ENCODE peak calls at places on chromosomes 6 and 20, in nine cellular contexts. One of them, this sample, is unnamed.

GRCh38 chr20:19652591-19653026 is 105.4 kb upstream of the RIN2 start:
- DNase-seq in fibroblast of the conjunctiva: no peak
- DNase-seq in frontal cortex: no peak
- DNase-seq in substantia nigra: no peak
- DNase-seq in activated CD4-positive, alpha-beta memory T cell treated with anti-CD3 and anti-CD28 coated beads for 36 hours: no peak
- DNase-seq in EL: no peak
- DNase-seq in B cell: no peak
- DNase-seq in fibroblast of mammary gland: no peak
- DNase-seq in AG04449: no peak
- DNase-seq in this sample: no peak

GRCh38 chr6:129700666-129701065 is 9.3 kb downstream of the ARHGAP18 start:
- DNase-seq in fibroblast of the conjunctiva: no peak
- DNase-seq in frontal cortex: no peak
- DNase-seq in substantia nigra: no peak
- DNase-seq in activated CD4-positive, alpha-beta memory T cell treated with anti-CD3 and anti-CD28 coated beads for 36 hours: no peak
- DNase-seq in EL: no peak
- DNase-seq in B cell: no peak
- DNase-seq in fibroblast of mammary gland: no peak
- DNase-seq in AG04449: no peak
- DNase-seq in this sample: no peak

GRCh38 chr20:14673164-14673563 is 335.8 kb upstream of the FLRT3 start:
- DNase-seq in fibroblast of the conjunctiva: no peak
- DNase-seq in frontal cortex: no peak
- DNase-seq in substantia nigra: no peak
- DNase-seq in activated CD4-positive, alpha-beta memory T cell treated with anti-CD3 and anti-CD28 coated beads for 36 hours: no peak
- DNase-seq in EL: no peak
- DNase-seq in B cell: no peak
- DNase-seq in fibroblast of mammary gland: no peak
- DNase-seq in AG04449: no peak
- DNase-seq in this sample: no peak

GRCh38 chr6:31546339-31546961 is at the start of gene ATP6V1G2:
- DNase-seq in fibroblast of the conjunctiva: peak
- DNase-seq in frontal cortex: peak
- DNase-seq in substantia nigra: peak
- DNase-seq in activated CD4-positive, alpha-beta memory T cell treated with anti-CD3 and anti-CD28 coated beads for 36 hours: peak
- DNase-seq in EL: peak
- DNase-seq in B cell: peak
- DNase-seq in fibroblast of mammary gland: peak
- DNase-seq in AG04449: peak
- DNase-seq in this sample: peak

GRCh38 chr6:1524040-1524480 is 85.7 kb upstream of the FOXC1 start:
- DNase-seq in fibroblast of the conjunctiva: peak
- DNase-seq in frontal cortex: peak
- DNase-seq in substantia nigra: peak
- DNase-seq in activated CD4-positive, alpha-beta memory T cell treated with anti-CD3 and anti-CD28 coated beads for 36 hours: peak
- DNase-seq in EL: peak
- DNase-seq in B cell: peak
- DNase-seq in fibroblast of mammary gland: peak
- DNase-seq in AG04449: no peak
- DNase-seq in this sample: peak

GRCh38 chr6:133466666-133467065 is 225.5 kb downstream of the EYA4 start:
- DNase-seq in fibroblast of the conjunctiva: no peak
- DNase-seq in frontal cortex: no peak
- DNase-seq in substantia nigra: no peak
- DNase-seq in activated CD4-positive, alpha-beta memory T cell treated with anti-CD3 and anti-CD28 coated beads for 36 hours: no peak
- DNase-seq in EL: no peak
- DNase-seq in B cell: no peak
- DNase-seq in fibroblast of mammary gland: no peak
- DNase-seq in AG04449: no peak
- DNase-seq in this sample: no peak

GRCh38 chr6:71181565-71181964 is 107.0 kb upstream of the OGFRL1 start:
- DNase-seq in fibroblast of the conjunctiva: no peak
- DNase-seq in frontal cortex: no peak
- DNase-seq in substantia nigra: no peak
- DNase-seq in activated CD4-positive, alpha-beta memory T cell treated with anti-CD3 and anti-CD28 coated beads for 36 hours: no peak
- DNase-seq in EL: peak
- DNase-seq in B cell: no peak
- DNase-seq in fibroblast of mammary gland: peak
- DNase-seq in AG04449: peak
- DNase-seq in this sample: peak

GRCh38 chr6:67431076-67431475 is 1204.0 kb upstream of the ADGRB3 start:
- DNase-seq in fibroblast of the conjunctiva: no peak
- DNase-seq in frontal cortex: no peak
- DNase-seq in substantia nigra: no peak
- DNase-seq in activated CD4-positive, alpha-beta memory T cell treated with anti-CD3 and anti-CD28 coated beads for 36 hours: no peak
- DNase-seq in EL: no peak
- DNase-seq in B cell: no peak
- DNase-seq in fibroblast of mammary gland: no peak
- DNase-seq in AG04449: no peak
- DNase-seq in this sample: no peak

GRCh38 chr6:20737912-20738311 is 203.7 kb downstream of the CDKAL1 start:
- DNase-seq in fibroblast of the conjunctiva: no peak
- DNase-seq in frontal cortex: no peak
- DNase-seq in substantia nigra: no peak
- DNase-seq in activated CD4-positive, alpha-beta memory T cell treated with anti-CD3 and anti-CD28 coated beads for 36 hours: no peak
- DNase-seq in EL: no peak
- DNase-seq in B cell: no peak
- DNase-seq in fibroblast of mammary gland: no peak
- DNase-seq in AG04449: no peak
- DNase-seq in this sample: no peak

GRCh38 chr20:36479938-36480337 is 61.4 kb upstream of the MYL9 start:
- DNase-seq in fibroblast of the conjunctiva: no peak
- DNase-seq in frontal cortex: no peak
- DNase-seq in substantia nigra: no peak
- DNase-seq in activated CD4-positive, alpha-beta memory T cell treated with anti-CD3 and anti-CD28 coated beads for 36 hours: no peak
- DNase-seq in EL: no peak
- DNase-seq in B cell: no peak
- DNase-seq in fibroblast of mammary gland: no peak
- DNase-seq in AG04449: no peak
- DNase-seq in this sample: no peak

GRCh38 chr20:46004813-46005505 is 3.7 kb upstream of the MMP9 start:
- DNase-seq in fibroblast of the conjunctiva: no peak
- DNase-seq in frontal cortex: no peak
- DNase-seq in substantia nigra: peak
- DNase-seq in activated CD4-positive, alpha-beta memory T cell treated with anti-CD3 and anti-CD28 coated beads for 36 hours: peak
- DNase-seq in EL: no peak
- DNase-seq in B cell: peak
- DNase-seq in fibroblast of mammary gland: no peak
- DNase-seq in AG04449: no peak
- DNase-seq in this sample: no peak

GRCh38 chr6:110509617-110510231 is 33.3 kb upstream of the SLC22A16 start:
- DNase-seq in fibroblast of the conjunctiva: no peak
- DNase-seq in frontal cortex: no peak
- DNase-seq in substantia nigra: no peak
- DNase-seq in activated CD4-positive, alpha-beta memory T cell treated with anti-CD3 and anti-CD28 coated beads for 36 hours: no peak
- DNase-seq in EL: peak
- DNase-seq in B cell: no peak
- DNase-seq in fibroblast of mammary gland: peak
- DNase-seq in AG04449: no peak
- DNase-seq in this sample: no peak

GRCh38 chr6:57040011-57040410 is 6.5 kb upstream of the KIAA1586 start:
- DNase-seq in fibroblast of the conjunctiva: no peak
- DNase-seq in frontal cortex: no peak
- DNase-seq in substantia nigra: no peak
- DNase-seq in activated CD4-positive, alpha-beta memory T cell treated with anti-CD3 and anti-CD28 coated beads for 36 hours: no peak
- DNase-seq in EL: no peak
- DNase-seq in B cell: no peak
- DNase-seq in fibroblast of mammary gland: peak
- DNase-seq in AG04449: no peak
- DNase-seq in this sample: no peak

GRCh38 chr6:27834384-27834783 is 77.8 kb downstream of the OR2B2 start:
- DNase-seq in fibroblast of the conjunctiva: no peak
- DNase-seq in frontal cortex: no peak
- DNase-seq in substantia nigra: no peak
- DNase-seq in activated CD4-positive, alpha-beta memory T cell treated with anti-CD3 and anti-CD28 coated beads for 36 hours: no peak
- DNase-seq in EL: no peak
- DNase-seq in B cell: no peak
- DNase-seq in fibroblast of mammary gland: no peak
- DNase-seq in AG04449: no peak
- DNase-seq in this sample: no peak

GRCh38 chr20:655730-656624 is 3.0 kb upstream of the SRXN1 start:
- DNase-seq in fibroblast of the conjunctiva: no peak
- DNase-seq in frontal cortex: no peak
- DNase-seq in substantia nigra: no peak
- DNase-seq in activated CD4-positive, alpha-beta memory T cell treated with anti-CD3 and anti-CD28 coated beads for 36 hours: no peak
- DNase-seq in EL: no peak
- DNase-seq in B cell: no peak
- DNase-seq in fibroblast of mammary gland: no peak
- DNase-seq in AG04449: no peak
- DNase-seq in this sample: no peak

GRCh38 chr20:53652090-53652858 is 58.6 kb upstream of the ZNF217 start:
- DNase-seq in fibroblast of the conjunctiva: no peak
- DNase-seq in frontal cortex: no peak
- DNase-seq in substantia nigra: no peak
- DNase-seq in activated CD4-positive, alpha-beta memory T cell treated with anti-CD3 and anti-CD28 coated beads for 36 hours: no peak
- DNase-seq in EL: no peak
- DNase-seq in B cell: peak
- DNase-seq in fibroblast of mammary gland: peak
- DNase-seq in AG04449: no peak
- DNase-seq in this sample: no peak

GRCh38 chr20:21643417-21643816 is 62.0 kb upstream of the PAX1 start:
- DNase-seq in fibroblast of the conjunctiva: no peak
- DNase-seq in frontal cortex: no peak
- DNase-seq in substantia nigra: no peak
- DNase-seq in activated CD4-positive, alpha-beta memory T cell treated with anti-CD3 and anti-CD28 coated beads for 36 hours: no peak
- DNase-seq in EL: no peak
- DNase-seq in B cell: no peak
- DNase-seq in fibroblast of mammary gland: no peak
- DNase-seq in AG04449: no peak
- DNase-seq in this sample: no peak

GRCh38 chr20:15555913-15556312 is 1017.3 kb downstream of the KIF16B start:
- DNase-seq in fibroblast of the conjunctiva: no peak
- DNase-seq in frontal cortex: no peak
- DNase-seq in substantia nigra: no peak
- DNase-seq in activated CD4-positive, alpha-beta memory T cell treated with anti-CD3 and anti-CD28 coated beads for 36 hours: no peak
- DNase-seq in EL: no peak
- DNase-seq in B cell: no peak
- DNase-seq in fibroblast of mammary gland: no peak
- DNase-seq in AG04449: no peak
- DNase-seq in this sample: no peak

GRCh38 chr6:56699066-56699654 is 56.5 kb upstream of the DST start:
- DNase-seq in fibroblast of the conjunctiva: peak
- DNase-seq in frontal cortex: no peak
- DNase-seq in substantia nigra: no peak
- DNase-seq in activated CD4-positive, alpha-beta memory T cell treated with anti-CD3 and anti-CD28 coated beads for 36 hours: no peak
- DNase-seq in EL: peak
- DNase-seq in B cell: no peak
- DNase-seq in fibroblast of mammary gland: peak
- DNase-seq in AG04449: no peak
- DNase-seq in this sample: peak

GRCh38 chr6:119224095-119224701 is 125.4 kb downstream of the MAN1A1 start:
- DNase-seq in fibroblast of the conjunctiva: no peak
- DNase-seq in frontal cortex: no peak
- DNase-seq in substantia nigra: no peak
- DNase-seq in activated CD4-positive, alpha-beta memory T cell treated with anti-CD3 and anti-CD28 coated beads for 36 hours: no peak
- DNase-seq in EL: no peak
- DNase-seq in B cell: no peak
- DNase-seq in fibroblast of mammary gland: no peak
- DNase-seq in AG04449: no peak
- DNase-seq in this sample: no peak

GRCh38 chr20:17651761-17652388 is 30.2 kb downstream of the RRBP1 start:
- DNase-seq in fibroblast of the conjunctiva: no peak
- DNase-seq in frontal cortex: no peak
- DNase-seq in substantia nigra: no peak
- DNase-seq in activated CD4-positive, alpha-beta memory T cell treated with anti-CD3 and anti-CD28 coated beads for 36 hours: no peak
- DNase-seq in EL: no peak
- DNase-seq in B cell: no peak
- DNase-seq in fibroblast of mammary gland: no peak
- DNase-seq in AG04449: no peak
- DNase-seq in this sample: no peak

GRCh38 chr20:48846516-48847492 is 19.0 kb upstream of the PREX1 start:
- DNase-seq in fibroblast of the conjunctiva: no peak
- DNase-seq in frontal cortex: no peak
- DNase-seq in substantia nigra: no peak
- DNase-seq in activated CD4-positive, alpha-beta memory T cell treated with anti-CD3 and anti-CD28 coated beads for 36 hours: peak
- DNase-seq in EL: no peak
- DNase-seq in B cell: peak
- DNase-seq in fibroblast of mammary gland: no peak
- DNase-seq in AG04449: no peak
- DNase-seq in this sample: no peak

GRCh38 chr6:129370268-129370916 is 339.6 kb downstream of the ARHGAP18 start:
- DNase-seq in fibroblast of the conjunctiva: peak
- DNase-seq in frontal cortex: peak
- DNase-seq in substantia nigra: peak
- DNase-seq in activated CD4-positive, alpha-beta memory T cell treated with anti-CD3 and anti-CD28 coated beads for 36 hours: peak
- DNase-seq in EL: peak
- DNase-seq in B cell: peak
- DNase-seq in fibroblast of mammary gland: peak
- DNase-seq in AG04449: no peak
- DNase-seq in this sample: peak

GRCh38 chr6:156718647-156719394 is 58.4 kb upstream of the ARID1B start:
- DNase-seq in fibroblast of the conjunctiva: no peak
- DNase-seq in frontal cortex: no peak
- DNase-seq in substantia nigra: no peak
- DNase-seq in activated CD4-positive, alpha-beta memory T cell treated with anti-CD3 and anti-CD28 coated beads for 36 hours: no peak
- DNase-seq in EL: peak
- DNase-seq in B cell: no peak
- DNase-seq in fibroblast of mammary gland: peak
- DNase-seq in AG04449: no peak
- DNase-seq in this sample: peak

GRCh38 chr20:60586417-60587105 is 628.3 kb downstream of the CDH26 start:
- DNase-seq in fibroblast of the conjunctiva: no peak
- DNase-seq in frontal cortex: no peak
- DNase-seq in substantia nigra: no peak
- DNase-seq in activated CD4-positive, alpha-beta memory T cell treated with anti-CD3 and anti-CD28 coated beads for 36 hours: no peak
- DNase-seq in EL: no peak
- DNase-seq in B cell: no peak
- DNase-seq in fibroblast of mammary gland: no peak
- DNase-seq in AG04449: no peak
- DNase-seq in this sample: no peak

GRCh38 chr6:91678679-91679078 is 1091.8 kb upstream of the MAP3K7 start:
- DNase-seq in fibroblast of the conjunctiva: no peak
- DNase-seq in frontal cortex: no peak
- DNase-seq in substantia nigra: no peak
- DNase-seq in activated CD4-positive, alpha-beta memory T cell treated with anti-CD3 and anti-CD28 coated beads for 36 hours: no peak
- DNase-seq in EL: no peak
- DNase-seq in B cell: no peak
- DNase-seq in fibroblast of mammary gland: no peak
- DNase-seq in AG04449: no peak
- DNase-seq in this sample: no peak

GRCh38 chr6:29826271-29826670 is 1.4 kb upstream of the HLA-G start:
- DNase-seq in fibroblast of the conjunctiva: no peak
- DNase-seq in frontal cortex: no peak
- DNase-seq in substantia nigra: no peak
- DNase-seq in activated CD4-positive, alpha-beta memory T cell treated with anti-CD3 and anti-CD28 coated beads for 36 hours: no peak
- DNase-seq in EL: peak
- DNase-seq in B cell: no peak
- DNase-seq in fibroblast of mammary gland: peak
- DNase-seq in AG04449: no peak
- DNase-seq in this sample: no peak

GRCh38 chr20:14055127-14055742 is 59.9 kb downstream of the MACROD2 start:
- DNase-seq in fibroblast of the conjunctiva: peak
- DNase-seq in frontal cortex: peak
- DNase-seq in substantia nigra: no peak
- DNase-seq in activated CD4-positive, alpha-beta memory T cell treated with anti-CD3 and anti-CD28 coated beads for 36 hours: no peak
- DNase-seq in EL: peak
- DNase-seq in B cell: peak
- DNase-seq in fibroblast of mammary gland: peak
- DNase-seq in AG04449: peak
- DNase-seq in this sample: peak

GRCh38 chr6:3159805-3160781 is 2.7 kb upstream of the TUBB2A start:
- DNase-seq in fibroblast of the conjunctiva: no peak
- DNase-seq in frontal cortex: no peak
- DNase-seq in substantia nigra: no peak
- DNase-seq in activated CD4-positive, alpha-beta memory T cell treated with anti-CD3 and anti-CD28 coated beads for 36 hours: peak
- DNase-seq in EL: no peak
- DNase-seq in B cell: peak
- DNase-seq in fibroblast of mammary gland: peak
- DNase-seq in AG04449: no peak
- DNase-seq in this sample: no peak

GRCh38 chr6:166742981-166743380 is 115.9 kb upstream of the RPS6KA2 start:
- DNase-seq in fibroblast of the conjunctiva: no peak
- DNase-seq in frontal cortex: no peak
- DNase-seq in substantia nigra: no peak
- DNase-seq in activated CD4-positive, alpha-beta memory T cell treated with anti-CD3 and anti-CD28 coated beads for 36 hours: no peak
- DNase-seq in EL: no peak
- DNase-seq in B cell: no peak
- DNase-seq in fibroblast of mammary gland: no peak
- DNase-seq in AG04449: no peak
- DNase-seq in this sample: no peak

GRCh38 chr20:13029687-13030510 is 21.1 kb downstream of the SPTLC3 start:
- DNase-seq in fibroblast of the conjunctiva: peak
- DNase-seq in frontal cortex: no peak
- DNase-seq in substantia nigra: no peak
- DNase-seq in activated CD4-positive, alpha-beta memory T cell treated with anti-CD3 and anti-CD28 coated beads for 36 hours: no peak
- DNase-seq in EL: peak
- DNase-seq in B cell: no peak
- DNase-seq in fibroblast of mammary gland: peak
- DNase-seq in AG04449: peak
- DNase-seq in this sample: peak